ENCODE peak calls at places on chromosomes 5 and 9, in eight cellular contexts. K is PC-3, J is neural progenitor cell, C is HCT116, R is HepG2, D is PC-9, B is fibroblast of lung, I is K562. Z is an unnamed sample. For H3K9me3, the result is how much of the 10 kb centered on the place peaks cover.

GRCh38 chr9:111661802-111662491 is 542 bp downstream of the GNG10 start:
- DNase-seq in K (peak), J (peak), C (no peak), R (no peak), D (peak), B (peak), I (peak), Z (peak)

GRCh38 chr5:143401846-143402463 is 1.5 kb downstream of the NR3C1 start:
- DNase-seq in K (peak), J (no peak), C (no peak), R (peak), D (no peak), B (peak), I (peak), Z (no peak)

GRCh38 chr5:164934561-164934960 is 1429.1 kb downstream of the MAT2B start:
- DNase-seq in K (no peak), J (no peak), C (no peak), R (no peak), D (no peak), B (no peak), I (no peak), Z (no peak)

GRCh38 chr5:179906294-179906794 is 1.4 kb downstream of the TBC1D9B start:
- DNase-seq in K (no peak), J (peak), C (no peak), R (no peak), D (no peak), B (no peak), I (no peak), Z (no peak)

GRCh38 chr9:27765266-27765665 is 192.0 kb upstream of the C9orf72 start:
- DNase-seq in K (no peak), J (no peak), C (no peak), R (no peak), D (no peak), B (no peak), I (no peak), Z (no peak)

GRCh38 chr9:10260501-10260900 is 352.3 kb downstream of the PTPRD start:
- DNase-seq in K (no peak), J (no peak), C (no peak), R (no peak), D (no peak), B (no peak), I (no peak), Z (no peak)

GRCh38 chr5:41246376-41246775 is 33.0 kb upstream of the C6 start:
- DNase-seq in K (peak), J (no peak), C (peak), R (no peak), D (peak), B (peak), I (no peak), Z (no peak)

GRCh38 chr9:125632321-125633115 is 74.5 kb downstream of the MAPKAP1 start:
- DNase-seq in K (peak), J (no peak), C (no peak), R (peak), D (peak), B (no peak), I (peak), Z (no peak)

GRCh38 chr5:74241751-74242140 is 398.8 kb downstream of the ENC1 start:
- DNase-seq in K (peak), J (no peak), C (peak), R (no peak), D (peak), B (no peak), I (no peak), Z (no peak)

GRCh38 chr9:101409079-101409477 is 10.4 kb downstream of the ZNF189 start:
- DNase-seq in K (no peak), J (no peak), C (no peak), R (no peak), D (no peak), B (peak), I (no peak), Z (no peak)

GRCh38 chr9:34984049-34984448 is 5.5 kb upstream of the DNAJB5 start:
- DNase-seq in K (peak), J (peak), C (no peak), R (no peak), D (no peak), B (peak), I (peak), Z (peak)

GRCh38 chr5:80985600-80986228 is 25.6 kb downstream of the RASGRF2 start:
- DNase-seq in K (no peak), J (no peak), C (no peak), R (no peak), D (no peak), B (no peak), I (no peak), Z (no peak)

GRCh38 chr9:36632892-36633291 is 60.2 kb downstream of the MELK start:
- DNase-seq in K (peak), J (peak), C (peak), R (peak), D (no peak), B (peak), I (peak), Z (peak)

GRCh38 chr5:52922384-52922783 is 66.8 kb upstream of the ITGA2 start:
- DNase-seq in K (peak), J (peak), C (peak), R (peak), D (peak), B (peak), I (no peak), Z (peak)

GRCh38 chr5:59351076-59351794 is 542.3 kb downstream of the PDE4D start:
- DNase-seq in K (no peak), J (no peak), C (no peak), R (no peak), D (no peak), B (peak), I (no peak), Z (no peak)

GRCh38 chr9:93860694-93861658 is 94.2 kb downstream of the BARX1 start:
- DNase-seq in K (no peak), J (no peak), C (no peak), R (no peak), D (no peak), B (no peak), I (no peak), Z (no peak)

GRCh38 chr9:80873861-80874260 is 815.5 kb downstream of the TLE1 start:
- DNase-seq in K (peak), J (no peak), C (no peak), R (no peak), D (no peak), B (peak), I (no peak), Z (peak)

GRCh38 chr9:124411514-124412227 is 3.6 kb downstream of the PSMB7 start:
- DNase-seq in K (peak), J (no peak), C (no peak), R (no peak), D (peak), B (peak), I (no peak), Z (no peak)

GRCh38 chr5:6732634-6733410 is 19.6 kb downstream of the TENT4A start:
- DNase-seq in K (peak), J (no peak), C (no peak), R (no peak), D (no peak), B (peak), I (no peak), Z (peak)

GRCh38 chr5:115559524-115559923 is 14.9 kb upstream of the FEM1C start:
- DNase-seq in K (peak), J (no peak), C (no peak), R (no peak), D (peak), B (peak), I (no peak), Z (no peak)

GRCh38 chr9:6845881-6846280 is 88.1 kb downstream of the KDM4C start:
- DNase-seq in K (no peak), J (peak), C (peak), R (peak), D (no peak), B (no peak), I (no peak), Z (no peak)

GRCh38 chr9:13128266-13128825 is 151.1 kb downstream of the MPDZ start:
- DNase-seq in K (no peak), J (no peak), C (no peak), R (no peak), D (no peak), B (peak), I (no peak), Z (no peak)

GRCh38 chr9:130837644-130838043 is 2.6 kb downstream of the ABL1 start:
- DNase-seq in K (no peak), J (peak), C (no peak), R (no peak), D (no peak), B (no peak), I (no peak), Z (no peak)

GRCh38 chr9:108100571-108100970 is 611.0 kb upstream of the KLF4 start:
- DNase-seq in K (no peak), J (no peak), C (no peak), R (no peak), D (no peak), B (no peak), I (no peak), Z (no peak)

GRCh38 chr5:91438871-91439270 is 55.8 kb upstream of the ARRDC3 start:
- DNase-seq in K (peak), J (peak), C (peak), R (peak), D (no peak), B (no peak), I (no peak), Z (no peak)

GRCh38 chr5:167049043-167049663 is 1242.3 kb upstream of the WWC1 start:
- DNase-seq in K (peak), J (peak), C (peak), R (peak), D (no peak), B (peak), I (peak), Z (peak)

GRCh38 chr5:154850255-154851062 is at the start of gene FAXDC2:
- DNase-seq in K (no peak), J (peak), C (no peak), R (peak), D (no peak), B (peak), I (peak), Z (no peak)

GRCh38 chr5:122761115-122761514 is 13.8 kb upstream of the SNX2 start:
- DNase-seq in K (no peak), J (no peak), C (no peak), R (no peak), D (no peak), B (no peak), I (no peak), Z (no peak)

GRCh38 chr5:93892481-93892880 is 151.1 kb upstream of the POU5F2 start:
- DNase-seq in K (no peak), J (no peak), C (no peak), R (no peak), D (no peak), B (peak), I (no peak), Z (no peak)

GRCh38 chr9:76911971-76912370 is 6.1 kb upstream of the PRUNE2 start:
- DNase-seq in K (peak), J (no peak), C (peak), R (no peak), D (no peak), B (no peak), I (no peak), Z (no peak)

GRCh38 chr5:91166040-91166807 is 216.9 kb downstream of the ARRDC3 start:
- DNase-seq in K (peak), J (no peak), C (no peak), R (no peak), D (peak), B (no peak), I (no peak), Z (no peak)

GRCh38 chr5:36876965-36877666 is 547 bp downstream of the NIPBL start:
- DNase-seq in K (peak), J (peak), C (peak), R (peak), D (peak), B (peak), I (peak), Z (peak)

GRCh38 chr9:117691367-117691766 is 12.8 kb upstream of the TLR4 start:
- DNase-seq in K (no peak), J (no peak), C (no peak), R (no peak), D (no peak), B (no peak), I (no peak), Z (no peak)

GRCh38 chr9:94821098-94821930 is 94.8 kb downstream of the AOPEP start:
- DNase-seq in K (no peak), J (no peak), C (no peak), R (no peak), D (no peak), B (no peak), I (no peak), Z (no peak)

GRCh38 chr9:13078164-13078563 is 201.3 kb downstream of the MPDZ start:
- DNase-seq in K (no peak), J (no peak), C (no peak), R (no peak), D (no peak), B (peak), I (no peak), Z (no peak)

GRCh38 chr9:68508547-68508946 is 32.1 kb downstream of the TMEM252 start:
- DNase-seq in K (no peak), J (no peak), C (no peak), R (no peak), D (no peak), B (peak), I (peak), Z (no peak)

GRCh38 chr9:34690983-34691382 is at the start of gene CCL19:
- DNase-seq in K (no peak), J (no peak), C (no peak), R (no peak), D (no peak), B (no peak), I (no peak), Z (no peak)

GRCh38 chr9:40927260-40927631 is 201.2 kb downstream of the FOXD4L6 start:
- DNase-seq in K (no peak), J (no peak), C (no peak), R (no peak), D (no peak), B (no peak), I (no peak), Z (no peak)
- H3K9me3 ChIP-seq in K (under half), J (under half), C (under half), R (under half), D (under half), B (under half), I (under half), Z (under half)

GRCh38 chr9:98944130-98945074 is 695 bp downstream of the COL15A1 start:
- DNase-seq in K (no peak), J (peak), C (no peak), R (no peak), D (no peak), B (peak), I (no peak), Z (no peak)

GRCh38 chr9:98942906-98943681 is 613 bp upstream of the COL15A1 start:
- DNase-seq in K (no peak), J (no peak), C (no peak), R (no peak), D (no peak), B (no peak), I (no peak), Z (no peak)

GRCh38 chr9:98941946-98942523 is 1.7 kb upstream of the COL15A1 start:
- DNase-seq in K (no peak), J (no peak), C (no peak), R (no peak), D (no peak), B (no peak), I (no peak), Z (no peak)

GRCh38 chr9:98940278-98940677 is 3.4 kb upstream of the COL15A1 start:
- DNase-seq in K (no peak), J (no peak), C (no peak), R (no peak), D (no peak), B (no peak), I (no peak), Z (no peak)

DNA sequence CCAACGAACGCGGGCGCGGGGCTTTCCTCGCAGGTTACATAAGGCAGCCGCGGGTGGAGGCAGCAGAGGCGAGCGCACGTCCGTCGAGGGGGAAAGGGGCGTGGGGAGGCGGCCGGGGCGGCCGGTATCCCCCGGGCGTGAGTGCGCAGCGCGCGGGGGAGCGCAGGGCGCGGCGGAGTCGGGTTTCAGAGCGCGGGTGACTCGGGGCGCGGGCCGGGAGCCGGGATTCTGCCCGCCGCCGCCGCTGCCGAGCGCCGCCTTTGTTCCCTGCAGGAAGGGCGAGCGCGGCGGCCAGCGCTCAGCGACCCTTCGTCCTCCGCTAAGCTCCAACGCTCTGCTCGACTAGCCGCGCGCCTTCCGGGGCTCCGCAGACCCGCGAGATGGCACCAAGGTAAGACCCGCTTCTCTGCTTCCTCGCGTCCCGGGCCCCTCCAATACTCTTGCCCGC is at the start of gene COL15A1:
- DNase-seq in K (no peak), J (peak), C (no peak), R (no peak), D (no peak), B (peak), I (peak), Z (no peak)
- TF ChIP-seq EZH2 in K (peak), J (no peak), C (no peak), R (no peak), D (no peak), B (peak), I (no peak), Z (peak)

GRCh38 chr5:132679166-132679565 is 5.4 kb downstream of the IL4 start:
- DNase-seq in K (no peak), J (no peak), C (no peak), R (no peak), D (no peak), B (no peak), I (no peak), Z (no peak)

GRCh38 chr5:132677682-132678400 is 4.1 kb downstream of the IL4 start:
- DNase-seq in K (no peak), J (no peak), C (no peak), R (no peak), D (no peak), B (no peak), I (no peak), Z (no peak)

GRCh38 chr5:132678735-132679134 is 4.9 kb downstream of the IL4 start:
- DNase-seq in K (no peak), J (no peak), C (no peak), R (no peak), D (no peak), B (no peak), I (no peak), Z (no peak)

GRCh38 chr5:132675936-132676689 is 2.3 kb downstream of the IL4 start:
- DNase-seq in K (no peak), J (no peak), C (no peak), R (no peak), D (no peak), B (no peak), I (no peak), Z (no peak)

GRCh38 chr5:132677191-132677590 is 3.4 kb downstream of the IL4 start:
- DNase-seq in K (peak), J (peak), C (peak), R (peak), D (peak), B (peak), I (peak), Z (no peak)
- TF ChIP-seq CTCF in K (peak), J (peak), C (peak), R (peak), D (peak), B (peak), I (peak), Z (no peak)

GRCh38 chr5:54669845-54670635 is 152.5 kb downstream of the SNX18 start:
- DNase-seq in K (no peak), J (no peak), C (no peak), R (no peak), D (no peak), B (no peak), I (no peak), Z (no peak)

GRCh38 chr5:54669285-54669684 is 151.7 kb downstream of the SNX18 start:
- DNase-seq in K (no peak), J (no peak), C (no peak), R (no peak), D (no peak), B (peak), I (no peak), Z (no peak)

GRCh38 chr5:54672867-54673266 is 155.3 kb downstream of the SNX18 start:
- DNase-seq in K (no peak), J (no peak), C (no peak), R (no peak), D (no peak), B (no peak), I (no peak), Z (no peak)

GRCh38 chr5:54673523-54674225 is 156.1 kb downstream of the SNX18 start:
- DNase-seq in K (no peak), J (no peak), C (no peak), R (no peak), D (no peak), B (no peak), I (no peak), Z (no peak)

GRCh38 chr5:54671111-54671531 is 153.6 kb downstream of the SNX18 start:
- DNase-seq in K (no peak), J (no peak), C (no peak), R (no peak), D (peak), B (peak), I (no peak), Z (no peak)
- H3K9me3 ChIP-seq in K (under half), J (under half), C (under half), R (under half), D (under half), B (under half), I (under half), Z (under half)

DNA sequence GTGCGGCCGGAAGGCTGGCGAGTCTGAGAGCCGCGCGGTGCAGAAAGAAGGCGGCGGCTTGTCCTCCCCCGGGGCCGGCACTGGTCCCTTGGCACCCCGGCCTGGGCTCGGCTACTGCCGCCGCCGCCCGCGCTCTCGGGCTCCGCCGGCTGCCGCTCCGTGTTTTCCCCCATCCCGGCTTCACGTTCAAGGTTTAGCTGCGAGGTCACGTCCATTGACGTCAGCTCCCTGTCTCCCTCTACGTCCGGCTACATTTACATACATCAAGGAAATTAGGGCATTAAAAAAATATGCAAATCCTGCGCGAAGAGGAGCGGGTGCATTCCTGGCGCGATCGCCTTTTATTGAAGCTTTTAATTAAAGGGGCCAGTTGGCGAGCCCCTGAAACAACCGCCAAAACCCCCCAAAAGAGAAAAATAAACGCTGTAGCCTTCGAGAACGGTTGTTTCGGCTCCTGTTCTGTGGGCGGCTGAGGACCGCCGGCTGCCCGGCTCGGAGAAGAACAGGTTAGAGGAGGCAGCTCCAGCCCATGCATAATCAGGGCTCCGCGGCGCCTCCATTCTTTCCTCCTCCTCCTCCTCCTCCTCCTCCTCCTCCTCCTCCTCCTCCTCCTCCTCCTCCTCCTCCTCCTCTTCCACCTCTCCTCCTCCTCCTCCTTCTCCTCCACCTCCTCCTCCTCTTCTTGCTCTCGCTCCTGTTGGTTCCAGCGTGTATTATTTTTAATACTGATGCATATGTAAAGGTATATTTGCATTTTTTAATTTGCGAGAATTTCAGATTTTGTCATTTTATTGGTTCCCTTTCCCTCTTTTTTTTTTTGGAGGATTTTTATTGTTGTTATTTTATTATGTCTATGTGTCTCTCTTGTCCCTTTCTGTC is 207.0 kb downstream of the MEF2C start:
- DNase-seq in K (no peak), J (peak), C (peak), R (no peak), D (peak), B (peak), I (peak), Z (peak)
- TF ChIP-seq EZH2 in K (no peak), J (peak), C (no peak), R (peak), D (no peak), B (no peak), I (no peak), Z (no peak)

GRCh38 chr9:22829236-22829635 is 382.6 kb downstream of the DMRTA1 start:
- DNase-seq in K (peak), J (no peak), C (no peak), R (no peak), D (no peak), B (no peak), I (no peak), Z (no peak)
- TF ChIP-seq CTCF in K (no peak), J (no peak), C (no peak), R (no peak), D (no peak), B (no peak), I (no peak), Z (no peak)

Z was measured in A673.